ENCODE peak calls at places on chromosomes 7 and 10, in five cellular contexts. D, V, H, Y and X are unnamed samples.

GRCh38 chr10:102641880-102642552 is 2.3 kb upstream of the TRIM8 start:
- DNase-seq in D (peak), V (peak), H (peak), Y (peak), X (peak)

GRCh38 chr10:69215405-69216176 is 4.5 kb upstream of the HKDC1 start:
- DNase-seq in D (no peak), V (no peak), H (no peak), Y (no peak), X (no peak)

GRCh38 chr7:148290451-148291005 is 300.0 kb upstream of the C7orf33 start:
- DNase-seq in D (peak), V (no peak), H (no peak), Y (no peak), X (no peak)

GRCh38 chr10:129483427-129484010 is 16.5 kb downstream of the MGMT start:
- DNase-seq in D (no peak), V (no peak), H (no peak), Y (no peak), X (no peak)

GRCh38 chr7:19024261-19024660 is 93.2 kb downstream of the TWIST1 start:
- DNase-seq in D (no peak), V (no peak), H (no peak), Y (no peak), X (no peak)

GRCh38 chr7:156783864-156784263 is 109.1 kb downstream of the LMBR1 start:
- DNase-seq in D (no peak), V (no peak), H (no peak), Y (no peak), X (no peak)

GRCh38 chr10:110681023-110681681 is 37.0 kb downstream of the RBM20 start:
- DNase-seq in D (peak), V (peak), H (peak), Y (no peak), X (no peak)

GRCh38 chr7:46080595-46081159 is 159.6 kb upstream of the IGFBP3 start:
- DNase-seq in D (no peak), V (no peak), H (no peak), Y (no peak), X (no peak)

GRCh38 chr10:114911052-114911697 is 26.8 kb upstream of the TRUB1 start:
- DNase-seq in D (no peak), V (no peak), H (no peak), Y (no peak), X (no peak)

GRCh38 chr10:62626817-62627216 is 177.7 kb upstream of the ADO start:
- DNase-seq in D (no peak), V (no peak), H (no peak), Y (no peak), X (no peak)

GRCh38 chr10:88670497-88670896 is 6.3 kb downstream of the LIPF start:
- DNase-seq in D (no peak), V (no peak), H (no peak), Y (no peak), X (no peak)

GRCh38 chr10:54800677-54801480 is at the start of gene PCDH15:
- DNase-seq in D (peak), V (peak), H (peak), Y (no peak), X (no peak)

GRCh38 chr7:83475403-83475802 is 173.5 kb downstream of the SEMA3E start:
- DNase-seq in D (peak), V (no peak), H (no peak), Y (no peak), X (no peak)

GRCh38 chr10:13340068-13340467 is 8.0 kb downstream of the SEPHS1 start:
- DNase-seq in D (no peak), V (no peak), H (no peak), Y (no peak), X (peak)

GRCh38 chr7:51084121-51084520 is 232.5 kb downstream of the COBL start:
- DNase-seq in D (no peak), V (no peak), H (no peak), Y (no peak), X (no peak)

GRCh38 chr7:46058424-46058823 is 137.4 kb upstream of the IGFBP3 start:
- DNase-seq in D (no peak), V (no peak), H (no peak), Y (no peak), X (no peak)

GRCh38 chr10:67603701-67604100 is 92.3 kb downstream of the CTNNA3 start:
- DNase-seq in D (no peak), V (no peak), H (no peak), Y (no peak), X (no peak)

GRCh38 chr10:43944742-43945730 is 296.4 kb upstream of the ZNF32 start:
- DNase-seq in D (peak), V (no peak), H (peak), Y (peak), X (no peak)

GRCh38 chr10:113386005-113386404 is 166.8 kb upstream of the HABP2 start:
- DNase-seq in D (no peak), V (peak), H (no peak), Y (no peak), X (no peak)

GRCh38 chr7:128841961-128842673 is 11.9 kb downstream of the FLNC start:
- DNase-seq in D (peak), V (peak), H (peak), Y (no peak), X (peak)

GRCh38 chr7:116165717-116166116 is 44.6 kb upstream of the TES start:
- DNase-seq in D (no peak), V (no peak), H (no peak), Y (no peak), X (no peak)

GRCh38 chr10:71269301-71270288 is 49.5 kb upstream of the SLC29A3 start:
- DNase-seq in D (peak), V (no peak), H (peak), Y (no peak), X (no peak)

GRCh38 chr7:148458263-148458662 is 132.3 kb upstream of the C7orf33 start:
- DNase-seq in D (peak), V (no peak), H (no peak), Y (no peak), X (no peak)

GRCh38 chr7:121428857-121429489 is 32.9 kb upstream of the FAM3C start:
- DNase-seq in D (no peak), V (no peak), H (no peak), Y (no peak), X (no peak)

GRCh38 chr10:119602241-119603095 is 5.7 kb upstream of the TIAL1 start:
- DNase-seq in D (peak), V (peak), H (peak), Y (no peak), X (no peak)

GRCh38 chr10:119306514-119306951 is 99.2 kb downstream of the GRK5 start:
- DNase-seq in D (no peak), V (no peak), H (no peak), Y (no peak), X (peak)

GRCh38 chr7:134636008-134636449 is 10.6 kb upstream of the BPGM start:
- DNase-seq in D (no peak), V (no peak), H (no peak), Y (no peak), X (no peak)

GRCh38 chr10:117005454-117006055 is 568 bp upstream of the SHTN1 start:
- DNase-seq in D (peak), V (peak), H (peak), Y (no peak), X (no peak)

GRCh38 chr10:17737021-17737965 is 14.7 kb upstream of the TMEM236 start:
- DNase-seq in D (no peak), V (peak), H (peak), Y (peak), X (peak)

GRCh38 chr10:49083256-49083655 is 32.1 kb downstream of the VSTM4 start:
- DNase-seq in D (peak), V (no peak), H (no peak), Y (peak), X (no peak)

GRCh38 chr7:73556208-73557107 is 1.0 kb downstream of the BCL7B start:
- DNase-seq in D (no peak), V (no peak), H (no peak), Y (no peak), X (no peak)

GRCh38 chr10:110553905-110554304 is 13.6 kb upstream of the SMC3 start:
- DNase-seq in D (peak), V (no peak), H (no peak), Y (no peak), X (no peak)

GRCh38 chr7:156430109-156430508 is 210.5 kb upstream of the RNF32 start:
- DNase-seq in D (no peak), V (no peak), H (no peak), Y (no peak), X (no peak)

GRCh38 chr10:69758310-69758728 is 43.4 kb upstream of the COL13A1 start:
- DNase-seq in D (no peak), V (no peak), H (no peak), Y (no peak), X (no peak)

GRCh38 chr10:76885815-76886214 is 751.8 kb downstream of the KCNMA1 start:
- DNase-seq in D (no peak), V (no peak), H (no peak), Y (no peak), X (no peak)

GRCh38 chr10:86365346-86366032 is 1.1 kb downstream of the GRID1 start:
- DNase-seq in D (peak), V (no peak), H (peak), Y (no peak), X (no peak)

GRCh38 chr10:86363184-86363832 is 3.3 kb downstream of the GRID1 start:
- DNase-seq in D (peak), V (peak), H (peak), Y (no peak), X (no peak)

GRCh38 chr10:86362566-86363183 is 3.9 kb downstream of the GRID1 start:
- DNase-seq in D (no peak), V (no peak), H (no peak), Y (no peak), X (no peak)

GRCh38 chr10:86364551-86365345 is 1.8 kb downstream of the GRID1 start:
- DNase-seq in D (peak), V (no peak), H (peak), Y (no peak), X (no peak)

GRCh38 chr10:86363833-86364511 is 2.6 kb downstream of the GRID1 start:
- DNase-seq in D (peak), V (no peak), H (no peak), Y (no peak), X (no peak)
- H3K4me3 ChIP-seq in D (peak), V (no peak), H (peak), Y (no peak), X (no peak)

GRCh38 chr10:125155101-125155500 is 5.3 kb downstream of the CTBP2 start:
- DNase-seq in D (no peak), V (peak), H (no peak), Y (no peak), X (no peak)
- H3K4me3 ChIP-seq in D (peak), V (no peak), H (peak), Y (no peak), X (no peak)

GRCh38 chr10:80466724-80467326 is 12.7 kb downstream of the TSPAN14 start:
- DNase-seq in D (no peak), V (no peak), H (no peak), Y (no peak), X (no peak)

GRCh38 chr10:80463868-80464267 is 9.8 kb downstream of the TSPAN14 start:
- DNase-seq in D (no peak), V (no peak), H (no peak), Y (no peak), X (no peak)

GRCh38 chr10:80462986-80463741 is 9.1 kb downstream of the TSPAN14 start:
- DNase-seq in D (no peak), V (no peak), H (no peak), Y (no peak), X (no peak)

GRCh38 chr10:80465839-80466590 is 11.9 kb downstream of the TSPAN14 start:
- DNase-seq in D (no peak), V (no peak), H (no peak), Y (no peak), X (peak)

GRCh38 chr10:80464557-80465466 is 10.7 kb downstream of the TSPAN14 start:
- DNase-seq in D (peak), V (peak), H (no peak), Y (no peak), X (no peak)
- H3K4me3 ChIP-seq in D (peak), V (no peak), H (peak), Y (peak), X (peak)

DNA sequence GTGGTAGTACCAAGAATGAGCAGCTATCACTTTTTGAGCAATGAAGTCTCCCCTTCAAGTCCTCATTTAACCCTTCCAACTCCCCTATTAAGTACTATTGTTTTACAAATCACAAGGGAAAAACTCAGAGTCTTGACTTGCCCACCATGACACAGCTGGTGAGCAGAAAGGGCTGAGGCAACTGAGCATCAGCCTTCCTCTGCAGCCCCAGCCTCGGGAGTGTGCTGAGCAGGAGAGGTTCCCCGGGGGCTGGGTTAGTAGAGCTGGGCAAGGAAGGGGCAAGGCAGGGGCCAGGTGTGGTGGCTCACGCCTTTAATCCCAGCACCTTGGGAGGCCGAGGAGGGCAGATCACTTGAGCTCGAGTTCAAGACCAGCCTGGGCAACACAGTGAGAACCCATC is 3.2 kb downstream of the FRAT2 start:
- DNase-seq in D (no peak), V (no peak), H (no peak), Y (no peak), X (no peak)
- H3K4me3 ChIP-seq in D (peak), V (no peak), H (peak), Y (no peak), X (peak)

GRCh38 chr10:4131407-4132215 is 346.6 kb upstream of the KLF6 start:
- DNase-seq in D (no peak), V (no peak), H (no peak), Y (no peak), X (peak)

GRCh38 chr10:4129866-4130455 is 345.0 kb upstream of the KLF6 start:
- DNase-seq in D (no peak), V (no peak), H (no peak), Y (no peak), X (no peak)

GRCh38 chr10:4134701-4135100 is 349.7 kb upstream of the KLF6 start:
- DNase-seq in D (no peak), V (no peak), H (no peak), Y (no peak), X (no peak)

GRCh38 chr10:4130685-4131084 is 345.7 kb upstream of the KLF6 start:
- DNase-seq in D (no peak), V (no peak), H (no peak), Y (peak), X (peak)

DNA sequence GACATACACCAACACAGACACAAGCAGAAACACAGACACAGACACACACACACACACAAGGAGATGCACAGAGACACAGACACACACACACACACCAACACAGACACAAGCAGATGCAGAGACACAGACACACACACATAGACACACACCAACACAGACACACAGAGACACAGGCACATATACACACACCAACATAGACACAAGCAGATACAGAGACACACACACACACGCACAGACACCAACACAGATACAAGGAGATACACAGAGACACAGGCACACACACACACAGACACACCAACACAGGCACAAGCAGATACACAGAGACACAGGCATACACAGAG is 347.2 kb upstream of the KLF6 start:
- DNase-seq in D (no peak), V (no peak), H (no peak), Y (no peak), X (no peak)
- H3K4me3 ChIP-seq in D (no peak), V (no peak), H (no peak), Y (no peak), X (peak)

DNA sequence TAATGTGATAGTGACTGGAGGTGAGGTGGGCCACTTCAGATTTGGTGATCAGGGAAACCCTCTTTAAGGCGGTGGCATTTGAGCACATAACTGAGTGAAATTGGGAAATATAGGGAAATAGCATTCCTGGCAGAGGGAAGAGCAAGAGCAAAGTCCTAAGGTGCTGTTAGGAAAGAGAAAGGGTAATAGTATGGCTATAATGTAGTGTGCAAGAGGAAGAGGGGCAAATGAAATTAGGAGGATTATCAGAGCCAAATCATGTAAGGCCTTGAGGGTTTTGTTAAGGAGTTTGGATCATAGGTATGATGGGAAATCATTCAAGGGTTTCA is 27.8 kb upstream of the CYP26C1 start:
- DNase-seq in D (no peak), V (no peak), H (no peak), Y (no peak), X (no peak)
- H3K4me3 ChIP-seq in D (no peak), V (no peak), H (no peak), Y (no peak), X (no peak)

GRCh38 chr10:133318494-133319127 is 9.9 kb downstream of the ZNF511 start:
- DNase-seq in D (peak), V (peak), H (peak), Y (no peak), X (peak)
- H3K4me3 ChIP-seq in D (peak), V (no peak), H (peak), Y (no peak), X (no peak)